ENCODE peak calls at places on chromosomes 13 and 19, in nine cellular contexts. K is mammary epithelial cell, O is endodermal cell, H is astrocyte of the cerebellum, I is AG04450, T is left lung, W is right atrium auricular region, B is fibroblast of lung, G is uterus. M is an unnamed sample.

GRCh38 chr19:23395041-23395721 is at the start of gene ZNF91:
- DNase-seq in G (peak), T (peak), I (peak), W (peak), B (peak), K (peak), H (peak), O (peak), M (peak)

GRCh38 chr13:111337741-111338140 is 17.3 kb downstream of the TEX29 start:
- DNase-seq in B (peak), H (no peak), K (no peak), G (no peak), W (no peak), I (no peak), O (peak), T (no peak), M (no peak)

GRCh38 chr19:55083004-55083850 is 7.6 kb downstream of the EPS8L1 start:
- DNase-seq in H (no peak), I (no peak), W (no peak), B (no peak), K (no peak), O (peak), G (no peak), T (no peak), M (no peak)

GRCh38 chr19:11444059-11444458 is 8.6 kb downstream of the PRKCSH start:
- DNase-seq in W (no peak), T (no peak), K (peak), O (no peak), I (no peak), B (no peak), H (no peak), G (no peak), M (peak)

GRCh38 chr19:4523306-4524110 is 5.2 kb upstream of the PLIN4 start:
- DNase-seq in B (peak), G (no peak), K (no peak), T (peak), I (no peak), W (no peak), O (peak), H (no peak), M (peak)

GRCh38 chr19:17107546-17108452 is 32.2 kb downstream of the MYO9B start:
- DNase-seq in K (peak), O (no peak), G (peak), I (peak), H (peak), W (peak), B (peak), T (peak), M (peak)

GRCh38 chr13:110138009-110138699 is 168.8 kb downstream of the COL4A1 start:
- DNase-seq in H (no peak), W (peak), T (peak), K (peak), G (peak), O (peak), I (no peak), B (peak), M (peak)

GRCh38 chr13:97113231-97114001 is 108.7 kb upstream of the MBNL2 start:
- DNase-seq in H (no peak), T (no peak), O (peak), K (no peak), W (no peak), B (peak), G (peak), I (no peak), M (no peak)

GRCh38 chr13:114062341-114062740 is 70.1 kb downstream of the RASA3 start:
- DNase-seq in K (no peak), B (no peak), T (no peak), I (no peak), W (no peak), O (no peak), G (no peak), H (no peak), M (no peak)

GRCh38 chr19:58585442-58586130 is 12.5 kb upstream of the MZF1 start:
- DNase-seq in W (no peak), G (no peak), H (no peak), O (peak), K (no peak), I (no peak), B (no peak), T (no peak), M (no peak)

GRCh38 chr13:49256841-49257240 is 9.1 kb downstream of the CDADC1 start:
- DNase-seq in W (no peak), G (no peak), I (no peak), B (peak), H (peak), K (no peak), T (no peak), O (no peak), M (no peak)

GRCh38 chr19:15268928-15269253 is 36.6 kb upstream of the EPHX3 start:
- DNase-seq in K (no peak), O (no peak), G (no peak), T (no peak), I (no peak), B (no peak), W (no peak), H (no peak), M (no peak)

GRCh38 chr13:33471182-33471581 is 185.6 kb upstream of the STARD13 start:
- DNase-seq in H (no peak), W (no peak), G (no peak), B (peak), T (no peak), I (no peak), O (no peak), K (no peak), M (peak)

GRCh38 chr19:40804783-40805242 is 5.8 kb downstream of the EGLN2 start:
- DNase-seq in H (no peak), O (no peak), T (no peak), W (no peak), G (no peak), K (no peak), B (no peak), I (no peak), M (no peak)

GRCh38 chr19:41255171-41255570 is 9.0 kb upstream of the HNRNPUL1 start:
- DNase-seq in I (no peak), T (no peak), W (no peak), H (no peak), G (no peak), K (no peak), B (no peak), O (no peak), M (no peak)

GRCh38 chr13:46631184-46631542 is 78.2 kb downstream of the LRCH1 start:
- DNase-seq in H (no peak), K (no peak), O (no peak), W (no peak), G (no peak), T (no peak), I (no peak), B (no peak), M (no peak)

GRCh38 chr13:33351324-33351723 is 65.8 kb upstream of the STARD13 start:
- DNase-seq in I (no peak), O (no peak), H (no peak), G (no peak), W (no peak), B (peak), T (no peak), K (no peak), M (peak)

GRCh38 chr19:5820785-5821184 is 15.9 kb downstream of the NRTN start:
- DNase-seq in T (no peak), H (no peak), I (no peak), K (no peak), W (no peak), O (no peak), B (no peak), G (no peak), M (no peak)

GRCh38 chr19:57641715-57642234 is 8.8 kb downstream of the ZNF211 start:
- DNase-seq in K (no peak), G (no peak), B (no peak), O (no peak), H (no peak), T (no peak), I (no peak), W (no peak), M (no peak)

GRCh38 chr13:77386046-77386445 is 59.2 kb upstream of the MYCBP2 start:
- DNase-seq in G (no peak), O (no peak), W (no peak), B (peak), I (no peak), T (no peak), H (no peak), K (no peak), M (no peak)

GRCh38 chr13:28527629-28528028 is 32.7 kb upstream of the FLT1 start:
- DNase-seq in H (no peak), T (peak), K (no peak), I (no peak), B (no peak), G (no peak), W (no peak), O (no peak), M (no peak)

GRCh38 chr19:42285546-42285945 is 16.4 kb upstream of the PRR19 start:
- DNase-seq in T (no peak), K (no peak), W (no peak), O (no peak), I (no peak), B (no peak), G (peak), H (no peak), M (no peak)
- H3K4me3 ChIP-seq in T (no peak), K (no peak), W (peak), O (peak), I (peak), B (peak), G (peak), H (peak), M (peak)

DNA sequence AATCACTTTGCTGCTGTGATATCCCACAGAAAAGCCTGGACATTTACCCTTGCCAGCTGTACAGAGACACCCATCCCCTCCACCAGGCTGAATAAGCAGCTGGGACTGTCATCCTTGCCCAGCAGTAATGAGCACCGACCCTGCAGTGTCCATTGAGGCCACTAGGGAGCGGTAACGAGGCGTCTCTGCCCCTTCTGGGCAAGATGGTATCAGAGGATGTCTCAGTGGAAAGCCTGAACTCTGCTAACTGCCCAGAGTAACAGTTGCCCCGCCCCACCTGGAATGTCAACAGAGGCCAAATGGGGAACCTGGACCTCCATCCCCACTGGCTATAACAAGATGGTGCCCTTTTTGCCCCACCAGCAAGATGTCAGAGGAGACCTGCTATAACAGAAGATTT is 22.8 kb upstream of the CEACAM20 start:
- DNase-seq in G (no peak), K (peak), I (no peak), W (peak), O (peak), H (no peak), B (no peak), T (no peak), M (peak)
- TF ChIP-seq CTCF in G (no peak), K (peak), I (peak), W (no peak), O (peak), H (peak), B (peak), T (peak), M (peak)

DNA sequence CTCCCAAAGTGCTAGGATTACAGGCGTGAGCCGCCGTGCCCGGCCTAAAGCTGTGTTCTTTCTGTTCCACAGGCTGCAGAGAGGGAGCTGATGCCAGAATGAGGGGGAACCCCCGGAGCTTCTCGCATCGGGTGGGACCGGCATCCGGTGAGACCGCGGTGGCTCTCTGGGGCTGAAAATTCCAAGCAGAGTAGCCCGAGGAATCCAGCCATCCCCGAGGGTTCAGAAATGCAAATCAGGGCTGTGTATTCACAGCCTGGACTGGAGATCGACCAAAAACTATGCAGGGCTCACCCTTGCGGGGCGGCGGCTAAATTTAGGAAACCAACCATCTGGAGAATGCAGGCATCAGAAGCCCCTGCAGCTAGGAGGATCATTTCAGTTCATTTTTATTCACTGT is 99.2 kb downstream of the GNG7 start:
- DNase-seq in I (no peak), B (peak), H (peak), T (peak), W (peak), O (peak), G (peak), K (no peak), M (no peak)
- H3K4me3 ChIP-seq in I (peak), B (peak), H (no peak), T (no peak), W (peak), O (no peak), G (peak), K (no peak), M (no peak)

DNA sequence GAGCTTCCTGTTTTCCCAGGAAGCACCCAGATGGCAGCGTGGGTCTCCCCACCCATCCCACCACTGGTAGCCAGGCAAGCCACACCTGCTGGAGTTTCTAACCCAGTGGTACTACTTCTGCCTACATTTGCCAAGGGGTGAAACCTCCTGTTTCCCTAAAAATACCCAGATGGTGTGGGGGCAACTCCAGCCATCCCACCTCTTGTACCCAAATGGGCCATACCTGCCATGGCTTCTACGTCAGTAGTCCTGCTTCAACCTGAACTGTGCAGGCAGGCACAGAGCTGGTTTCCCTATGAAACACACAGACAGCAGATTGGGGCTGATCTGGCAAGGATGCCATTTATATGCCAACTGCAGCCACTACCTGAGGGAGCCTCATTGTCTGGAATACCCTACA is 809.4 kb upstream of the MIR17HG start:
- DNase-seq in G (no peak), H (no peak), W (no peak), O (no peak), I (no peak), B (no peak), T (no peak), K (no peak), M (no peak)
- TF ChIP-seq CTCF in G (no peak), H (no peak), W (no peak), O (no peak), I (no peak), B (no peak), T (no peak), K (no peak), M (no peak)

GRCh38 chr19:8488351-8488750 is 14.1 kb downstream of the PRAM1 start:
- DNase-seq in H (no peak), T (no peak), G (no peak), O (no peak), K (no peak), B (no peak), I (no peak), W (no peak), M (no peak)
- H3K4me3 ChIP-seq in H (no peak), T (no peak), G (no peak), O (no peak), K (no peak), B (no peak), I (no peak), W (no peak), M (no peak)

GRCh38 chr19:7294571-7295212 is 478 bp upstream of the INSR start:
- DNase-seq in I (no peak), G (peak), B (peak), T (peak), W (peak), O (peak), H (no peak), K (peak), M (peak)
- TF ChIP-seq CTCF in I (peak), G (peak), B (peak), T (no peak), W (peak), O (peak), H (no peak), K (no peak), M (no peak)

GRCh38 chr19:50174100-50174793 is 11.2 kb upstream of the IZUMO2 start:
- DNase-seq in I (no peak), B (no peak), H (no peak), T (no peak), K (no peak), O (no peak), W (no peak), G (no peak), M (no peak)

GRCh38 chr19:50175924-50176323 is 12.8 kb upstream of the IZUMO2 start:
- DNase-seq in B (no peak), T (no peak), K (no peak), H (no peak), G (no peak), O (no peak), I (no peak), W (no peak), M (no peak)

GRCh38 chr19:50178859-50179537 is 15.9 kb upstream of the IZUMO2 start:
- DNase-seq in B (no peak), H (no peak), K (no peak), I (no peak), W (no peak), T (no peak), O (no peak), G (no peak), M (peak)

GRCh38 chr19:50181121-50181520 is 18.0 kb upstream of the IZUMO2 start:
- DNase-seq in H (no peak), K (no peak), O (no peak), I (no peak), W (no peak), G (no peak), T (no peak), B (no peak), M (no peak)

GRCh38 chr19:50178320-50178719 is 15.2 kb upstream of the IZUMO2 start:
- DNase-seq in W (no peak), B (no peak), O (no peak), I (no peak), T (no peak), H (no peak), G (no peak), K (no peak), M (no peak)
- H3K4me3 ChIP-seq in W (no peak), B (no peak), O (no peak), I (no peak), T (no peak), H (no peak), G (no peak), K (no peak), M (no peak)

GRCh38 chr19:3283886-3284657 is 59.6 kb downstream of the CELF5 start:
- DNase-seq in B (no peak), I (no peak), O (no peak), T (no peak), W (no peak), H (no peak), K (no peak), G (no peak), M (no peak)

GRCh38 chr19:3284759-3285646 is 60.5 kb downstream of the CELF5 start:
- DNase-seq in G (peak), B (peak), T (peak), I (peak), H (no peak), K (peak), O (peak), W (peak), M (peak)

GRCh38 chr19:3282155-3282554 is 57.7 kb downstream of the CELF5 start:
- DNase-seq in O (no peak), T (no peak), B (no peak), K (no peak), G (no peak), H (no peak), W (no peak), I (no peak), M (no peak)

GRCh38 chr19:3282564-3282963 is 58.1 kb downstream of the CELF5 start:
- DNase-seq in T (no peak), W (no peak), O (no peak), H (no peak), B (no peak), K (no peak), G (no peak), I (no peak), M (no peak)

GRCh38 chr19:3283246-3283751 is 58.8 kb downstream of the CELF5 start:
- DNase-seq in W (no peak), O (no peak), B (no peak), I (no peak), H (no peak), K (no peak), T (no peak), G (no peak), M (no peak)
- TF ChIP-seq CTCF in W (no peak), O (no peak), B (no peak), I (no peak), H (no peak), K (no peak), T (no peak), G (no peak), M (no peak)

GRCh38 chr19:46604781-46605355 is 3.7 kb downstream of the CALM3 start:
- DNase-seq in I (no peak), W (peak), O (peak), K (no peak), B (no peak), H (no peak), T (no peak), G (no peak), M (no peak)

GRCh38 chr19:46603195-46603637 is 2.1 kb downstream of the CALM3 start:
- DNase-seq in T (no peak), K (no peak), G (no peak), O (peak), B (no peak), W (peak), H (no peak), I (no peak), M (no peak)

GRCh38 chr19:46605356-46605821 is 4.3 kb downstream of the CALM3 start:
- DNase-seq in O (peak), H (no peak), B (no peak), K (no peak), W (peak), G (no peak), T (no peak), I (no peak), M (no peak)

GRCh38 chr19:46602392-46603194 is 1.5 kb downstream of the CALM3 start:
- DNase-seq in B (no peak), G (peak), H (no peak), K (no peak), W (peak), T (no peak), I (no peak), O (peak), M (no peak)

DNA sequence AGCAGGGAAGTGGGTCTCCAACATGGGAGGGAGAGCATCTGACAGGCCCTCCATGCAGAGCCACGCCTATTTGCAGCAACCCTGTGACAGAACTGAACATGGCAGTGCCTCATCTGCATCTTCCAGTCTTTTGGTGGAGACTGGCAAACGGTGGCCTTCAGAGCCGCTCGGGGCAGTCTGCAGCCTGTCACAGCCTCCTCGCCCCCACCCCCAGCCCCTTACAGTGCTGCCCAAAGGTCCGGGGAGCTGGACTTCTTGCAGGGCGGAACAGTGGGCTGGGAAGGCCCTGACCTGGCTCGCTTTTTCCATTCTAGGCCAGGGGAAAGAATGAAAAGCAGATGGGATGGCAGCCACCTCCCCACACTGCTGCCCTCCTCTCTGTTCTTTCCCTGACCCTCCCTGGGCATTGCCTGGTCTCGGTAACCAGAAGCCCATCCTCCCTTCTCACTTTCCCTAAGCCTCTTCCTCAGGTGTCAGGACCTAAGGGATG is 2.7 kb downstream of the CALM3 start:
- DNase-seq in W (peak), B (no peak), I (no peak), G (no peak), O (peak), K (no peak), H (no peak), T (no peak), M (no peak)
- H3K4me3 ChIP-seq in W (no peak), B (peak), I (peak), G (no peak), O (peak), K (no peak), H (peak), T (no peak), M (no peak)

M was measured in epithelial cell of esophagus.